ENCODE peak calls at places on chromosome 22, in ten cellular contexts. S is ovary, M is mammary epithelial cell, D is heart left ventricle, Y is PC-3, I is fibroblast of lung, B is transverse colon, J is uterus, X is mesendoderm, H is kidney. R is an unnamed sample.

GRCh38 chr22:34833982-34834510 is 231.9 kb upstream of the ISX start:
- DNase-seq in B (no peak), J (no peak), I (no peak), Y (no peak), D (no peak), S (no peak), H (no peak), M (no peak), X (peak; percentile 84), R (no peak)

GRCh38 chr22:27796118-27796517 is 5.4 kb downstream of the MN1 start:
- DNase-seq in D (peak; percentile 7), X (no peak), I (no peak), J (no peak), B (no peak), M (no peak), Y (no peak), H (peak; percentile 10), S (no peak), R (no peak)

GRCh38 chr22:43446881-43447280 is 35.1 kb downstream of the MPPED1 start:
- DNase-seq in I (no peak), X (no peak), B (no peak), Y (peak; percentile 26), J (no peak), D (no peak), S (no peak), M (no peak), H (no peak), R (no peak)

GRCh38 chr22:36194971-36195370 is 6.6 kb downstream of the APOL4 start:
- DNase-seq in Y (peak; percentile 65), J (peak; percentile 74), S (peak; percentile 55), H (no peak), B (peak; percentile 64), M (peak; percentile 32), X (peak; percentile 91), D (peak; percentile 75), I (peak; percentile 65), R (peak; percentile 78)

GRCh38 chr22:43096420-43096819 is 7.2 kb upstream of the TTLL1 start:
- DNase-seq in X (no peak), D (no peak), M (no peak), I (no peak), J (no peak), Y (no peak), B (no peak), H (no peak), S (no peak), R (no peak)

GRCh38 chr22:43734370-43735005 is 77.6 kb downstream of the EFCAB6 start:
- DNase-seq in B (no peak), I (no peak), D (no peak), Y (no peak), X (peak; percentile 16), H (no peak), S (no peak), M (no peak), J (no peak), R (no peak)

GRCh38 chr22:44408227-44409192 is 89.5 kb downstream of the RTL6 start:
- DNase-seq in B (no peak), I (no peak), S (no peak), X (no peak), J (no peak), D (peak; percentile 31), Y (no peak), H (peak; percentile 44), M (no peak), R (peak; percentile 33)

GRCh38 chr22:39255449-39256185 is 10.8 kb upstream of the PDGFB start:
- DNase-seq in S (no peak), J (no peak), X (no peak), D (no peak), H (no peak), B (no peak), Y (no peak), M (no peak), I (no peak), R (no peak)

GRCh38 chr22:40729284-40729683 is 50.0 kb downstream of the MCHR1 start:
- DNase-seq in X (no peak), Y (no peak), D (no peak), J (no peak), H (no peak), S (no peak), B (no peak), M (no peak), I (no peak), R (no peak)

GRCh38 chr22:21652010-21652546 is 10.0 kb downstream of the SDF2L1 start:
- DNase-seq in X (peak; percentile 93), I (peak; percentile 85), D (peak; percentile 94), H (peak; percentile 94), J (peak; percentile 81), S (peak; percentile 85), B (peak; percentile 86), M (peak; percentile 85), Y (peak; percentile 89), R (peak; percentile 93)

GRCh38 chr22:46090631-46091201 is 59.6 kb upstream of the PPARA start:
- DNase-seq in H (peak; percentile 65), J (peak; percentile 60), S (no peak), Y (peak; percentile 28), M (peak; percentile 86), I (peak; percentile 81), X (no peak), D (no peak), B (no peak), R (peak; percentile 61)

GRCh38 chr22:19960491-19961200 is 19.0 kb upstream of the TXNRD2 start:
- DNase-seq in J (no peak), H (peak; percentile 63), D (peak; percentile 51), I (no peak), M (no peak), X (no peak), B (no peak), S (no peak), Y (no peak), R (peak; percentile 59)

GRCh38 chr22:19958083-19959042 is 16.7 kb upstream of the TXNRD2 start:
- DNase-seq in D (no peak), S (no peak), I (peak; percentile 33), B (no peak), H (peak; percentile 60), X (peak; percentile 23), Y (no peak), M (no peak), J (no peak), R (peak; percentile 62)

GRCh38 chr22:19961201-19961580 is 19.6 kb upstream of the TXNRD2 start:
- DNase-seq in S (no peak), I (no peak), D (peak; percentile 51), M (no peak), H (peak; percentile 77), J (no peak), Y (no peak), X (no peak), B (no peak), R (peak; percentile 51)

GRCh38 chr22:19959043-19959586 is 17.5 kb upstream of the TXNRD2 start:
- DNase-seq in M (no peak), X (peak; percentile 98), H (peak; percentile 96), J (peak; percentile 82), Y (no peak), I (peak; percentile 76), B (peak; percentile 78), D (peak; percentile 85), S (peak; percentile 89), R (peak; percentile 92)

GRCh38 chr22:19959587-19960490 is 18.2 kb upstream of the TXNRD2 start:
- DNase-seq in S (no peak), I (no peak), J (no peak), B (no peak), X (no peak), Y (no peak), H (peak; percentile 75), M (no peak), D (peak; percentile 55), R (peak; percentile 72)
- H3K4me1 ChIP-seq in S (peaks cover 7% of the 10 kb centered on the region), I (peaks cover 2% of the 10 kb centered on the region), J (no peaks in the 10 kb centered on the region), B (peaks cover 35% of the 10 kb centered on the region), X (peaks cover 9% of the 10 kb centered on the region), Y (peaks cover 21% of the 10 kb centered on the region), H (peaks cover 10% of the 10 kb centered on the region), M (peaks cover 57% of the 10 kb centered on the region), D (peaks cover 38% of the 10 kb centered on the region), R (no peaks in the 10 kb centered on the region)

GRCh38 chr22:37627545-37627944 is 11.9 kb upstream of the SH3BP1 start:
- DNase-seq in S (no peak), J (no peak), D (peak; percentile 75), I (no peak), Y (no peak), B (peak; percentile 61), M (no peak), X (no peak), H (no peak), R (no peak)

GRCh38 chr22:37626556-37627075 is 12.9 kb upstream of the SH3BP1 start:
- DNase-seq in Y (no peak), J (no peak), M (no peak), B (peak; percentile 45), D (no peak), I (no peak), H (no peak), S (no peak), X (no peak), R (no peak)

GRCh38 chr22:37625737-37626136 is 13.7 kb upstream of the SH3BP1 start:
- DNase-seq in H (no peak), D (no peak), I (no peak), M (no peak), S (no peak), J (peak; percentile 31), X (no peak), B (no peak), Y (no peak), R (no peak)

GRCh38 chr22:37626144-37626543 is 13.3 kb upstream of the SH3BP1 start:
- DNase-seq in J (peak; percentile 92), B (peak; percentile 68), M (no peak), I (no peak), S (peak; percentile 83), H (peak; percentile 90), Y (no peak), X (no peak), D (peak; percentile 82), R (peak; percentile 86)

DNA sequence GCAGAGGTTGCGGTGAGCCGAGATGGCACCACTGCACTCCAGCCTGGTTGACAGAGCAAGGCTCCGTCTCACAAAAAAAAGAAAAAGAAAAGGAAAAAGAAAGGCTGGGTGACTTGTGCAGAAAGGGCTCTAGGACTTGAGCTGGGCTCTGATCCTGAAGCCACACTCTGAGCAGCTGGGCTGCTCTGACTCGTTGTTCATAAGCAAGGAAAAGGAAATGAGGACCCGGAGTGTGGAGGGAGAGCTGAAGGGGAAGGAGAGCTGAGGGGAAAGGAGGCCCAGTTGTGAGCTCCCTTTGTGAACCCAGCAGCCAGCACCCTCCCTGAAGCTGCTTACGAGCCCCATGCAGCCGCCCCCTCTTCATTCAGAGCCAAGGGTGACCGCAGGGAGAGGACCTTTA is 12.4 kb upstream of the SH3BP1 start:
- DNase-seq in I (no peak), J (no peak), B (no peak), X (no peak), S (no peak), D (no peak), H (no peak), Y (no peak), M (no peak), R (no peak)
- H3K4me3 ChIP-seq in I (no peak overlapping the region), J (no peak overlapping the region), B (no peak overlapping the region), X (no peak overlapping the region), S (no peak overlapping the region), D (no peak overlapping the region), H (no peak overlapping the region), Y (no peak overlapping the region), M (no peak overlapping the region), R (no peak overlapping the region)

GRCh38 chr22:23204541-23205157 is 24.3 kb downstream of the BCR start:
- DNase-seq in H (peak; percentile 92), X (no peak), S (peak; percentile 58), J (peak; percentile 59), M (no peak), B (no peak), I (peak; percentile 38), D (peak; percentile 88), Y (no peak), R (peak; percentile 83)
- H3K27ac ChIP-seq in H (peak overlapping the region; percentile 74), X (no peak overlapping the region), S (no peak overlapping the region), J (peak overlapping the region; percentile 38), M (no peak overlapping the region), B (no peak overlapping the region), I (no peak overlapping the region), D (peak overlapping the region; percentile 58), Y (no peak overlapping the region), R (no peak overlapping the region)

GRCh38 chr22:37804886-37805857 is 2.6 kb upstream of the GCAT start:
- DNase-seq in X (peak; percentile 88), M (peak; percentile 79), J (peak; percentile 87), H (peak; percentile 96), S (peak; percentile 94), Y (peak; percentile 83), I (peak; percentile 72), D (peak; percentile 97), B (peak; percentile 94), R (peak; percentile 97)
- H3K4me1 ChIP-seq in X (peaks cover 9% of the 10 kb centered on the region), M (peaks cover 40% of the 10 kb centered on the region), J (peaks cover 5% of the 10 kb centered on the region), H (peaks cover 15% of the 10 kb centered on the region), S (peaks cover 9% of the 10 kb centered on the region), Y (peaks cover 17% of the 10 kb centered on the region), I (peaks cover 12% of the 10 kb centered on the region), D (peaks cover 48% of the 10 kb centered on the region), B (peaks cover 30% of the 10 kb centered on the region), R (no peaks in the 10 kb centered on the region)